ENCODE peak calls at places on chromosome 10, in four cellular contexts. N, O, Z and E are unnamed samples.

GRCh38 chr10:133460208-133460769 is 6.5 kb downstream of the SCART1 start:
- DNase-seq in N (no peak), O (no peak), Z (no peak), E (no peak)

GRCh38 chr10:55629792-55630490 is 731.1 kb downstream of the ZWINT start:
- DNase-seq in N (no peak), O (no peak), Z (no peak), E (no peak)

GRCh38 chr10:93547522-93547921 is 18.9 kb upstream of the FFAR4 start:
- DNase-seq in N (no peak), O (no peak), Z (no peak), E (no peak)

GRCh38 chr10:89589091-89589725 is 53.8 kb upstream of the SLC16A12 start:
- DNase-seq in N (no peak), O (no peak), Z (no peak), E (no peak)

GRCh38 chr10:21732067-21732772 is 198.2 kb downstream of the MLLT10 start:
- DNase-seq in N (no peak), O (no peak), Z (peak; percentile 44), E (peak; percentile 26)

GRCh38 chr10:86668297-86669165 is at the start of gene LDB3:
- DNase-seq in N (no peak), O (no peak), Z (no peak), E (peak; percentile 31)

GRCh38 chr10:12396093-12396492 is 46.7 kb downstream of the CAMK1D start:
- DNase-seq in N (peak; percentile 50), O (no peak), Z (no peak), E (no peak)

GRCh38 chr10:100506596-100507356 is 12.9 kb downstream of the SEC31B start:
- DNase-seq in N (no peak), O (no peak), Z (no peak), E (no peak)

GRCh38 chr10:73956476-73957338 is 41.2 kb upstream of the VCL start:
- DNase-seq in N (peak; percentile 74), O (peak; percentile 39), Z (no peak), E (no peak)

GRCh38 chr10:306654-307185 is 171.5 kb downstream of the ZMYND11 start:
- DNase-seq in N (no peak), O (no peak), Z (no peak), E (no peak)

GRCh38 chr10:93319855-93320254 is 162.3 kb downstream of the MYOF start:
- DNase-seq in N (no peak), O (no peak), Z (no peak), E (no peak)

GRCh38 chr10:113648478-113648877 is 15.4 kb downstream of the NRAP start:
- DNase-seq in N (no peak), O (no peak), Z (no peak), E (no peak)

GRCh38 chr10:133357293-133358151 is at the start of gene FUOM:
- DNase-seq in N (no peak), O (no peak), Z (peak; percentile 7), E (peak; percentile 58)

GRCh38 chr10:129891806-129892205 is 72.3 kb downstream of the EBF3 start:
- DNase-seq in N (no peak), O (no peak), Z (no peak), E (no peak)

DNA sequence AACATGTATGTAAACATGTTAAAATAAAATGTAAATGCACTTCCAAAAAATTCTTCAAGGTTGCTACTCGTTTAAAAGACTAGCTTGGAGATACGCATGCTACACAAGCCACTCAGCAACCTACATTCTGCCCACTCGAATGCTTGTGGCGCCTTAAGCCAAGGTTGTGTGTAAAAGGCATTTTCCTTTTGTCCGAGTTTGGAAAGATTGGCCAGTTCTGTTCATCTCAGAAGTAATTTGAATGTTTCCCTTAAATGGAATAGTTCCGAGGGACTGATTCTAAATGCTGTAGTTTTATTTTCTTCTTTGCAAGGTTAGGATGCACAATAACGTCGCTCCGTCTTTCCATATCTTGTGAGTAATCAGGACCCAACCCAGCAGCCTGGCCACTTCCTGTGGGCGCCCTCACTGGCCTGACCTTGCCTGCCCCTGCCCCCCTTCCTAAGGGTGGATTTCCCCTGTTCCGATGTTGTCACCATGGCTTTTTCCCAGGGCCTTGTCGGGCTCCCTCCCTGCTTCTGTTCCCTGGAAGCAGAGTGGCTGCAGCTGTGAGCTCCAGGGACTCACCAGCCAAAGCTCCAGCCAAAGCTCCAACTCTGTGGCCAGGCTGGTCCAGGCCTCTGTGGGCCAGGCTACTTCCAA is 70.6 kb downstream of the PTPRE start:
- DNase-seq in N (peak; percentile 86), O (no peak), Z (no peak), E (peak; percentile 55)
- TF ChIP-seq POLR2AphosphoS5 in N (peak; percentile 86), O (peak; percentile 81), Z (no peak), E (peak; percentile 53)

GRCh38 chr10:69457771-69458237 is 6.5 kb downstream of the TSPAN15 start:
- DNase-seq in N (no peak), O (no peak), Z (no peak), E (no peak)
- H3K4me1 ChIP-seq in N (peaks cover 41% of the 10 kb centered on the region), O (no peaks in the 10 kb centered on the region), Z (peaks cover 50% of the 10 kb centered on the region), E (peaks cover 53% of the 10 kb centered on the region)

GRCh38 chr10:124741922-124742417 is 2.2 kb downstream of the FAM53B start:
- DNase-seq in N (no peak), O (no peak), Z (no peak), E (peak; percentile 19)
- H3K4me3 ChIP-seq in N (peak overlapping the region; percentile 90), O (peak overlapping the region; percentile 86), Z (no peak overlapping the region), E (peak overlapping the region; percentile 89)

GRCh38 chr10:91317541-91317940 is 92.6 kb upstream of the HECTD2 start:
- DNase-seq in N (no peak), O (no peak), Z (no peak), E (no peak)
- TF ChIP-seq POLR2AphosphoS5 in N (no peak), O (no peak), Z (no peak), E (no peak)